ENCODE peak calls at places on chromosomes 7 and 10, in seven cellular contexts. L is HCT116, V is H1, K is SK-N-SH, O is HepG2, A is K562, C is GM12878. H is an unnamed sample.

GRCh38 chr10:124092270-124093075 is 925 bp downstream of the CHST15 start:
- DNase-seq in L (no peak), V (no peak), K (peak; percentile 80), O (no peak), A (no peak), C (no peak), H (peak; percentile 48)

GRCh38 chr10:97078280-97079156 is 107.2 kb downstream of the SLIT1 start:
- DNase-seq in L (no peak), V (no peak), K (no peak), O (no peak), A (no peak), C (no peak), H (no peak)

GRCh38 chr10:18759575-18759974 is 100.3 kb downstream of the ARL5B start:
- DNase-seq in L (no peak), V (no peak), K (no peak), O (no peak), A (no peak), C (no peak), H (no peak)

GRCh38 chr10:43201545-43202131 is 63.4 kb downstream of the CSGALNACT2 start:
- DNase-seq in L (no peak), V (no peak), K (peak; percentile 16), O (no peak), A (peak; percentile 2), C (no peak), H (no peak)

GRCh38 chr10:85646312-85646711 is 720.3 kb downstream of the GRID1 start:
- DNase-seq in L (no peak), V (no peak), K (no peak), O (no peak), A (no peak), C (no peak), H (no peak)

GRCh38 chr7:376306-376969 is 86.5 kb downstream of the FOXL3 start:
- DNase-seq in L (no peak), V (no peak), K (peak; percentile 38), O (no peak), A (no peak), C (no peak), H (no peak)

GRCh38 chr10:8416755-8417154 is 362.3 kb downstream of the GATA3 start:
- DNase-seq in L (no peak), V (no peak), K (no peak), O (no peak), A (no peak), C (no peak), H (no peak)

GRCh38 chr10:3372284-3372683 is 199.7 kb upstream of the PITRM1 start:
- DNase-seq in L (no peak), V (no peak), K (no peak), O (no peak), A (no peak), C (no peak), H (no peak)

GRCh38 chr10:18689498-18689897 is 30.3 kb downstream of the ARL5B start:
- DNase-seq in L (no peak), V (no peak), K (peak; percentile 43), O (peak; percentile 24), A (no peak), C (no peak), H (no peak)

GRCh38 chr10:55144001-55144400 is 343.0 kb upstream of the PCDH15 start:
- DNase-seq in L (no peak), V (no peak), K (no peak), O (no peak), A (no peak), C (no peak), H (no peak)

GRCh38 chr10:86226801-86227201 is 139.8 kb downstream of the GRID1 start:
- DNase-seq in L (no peak), V (no peak), K (peak; percentile 60), O (no peak), A (no peak), C (no peak), H (no peak)

GRCh38 chr7:116167177-116167576 is 43.2 kb upstream of the TES start:
- DNase-seq in L (no peak), V (no peak), K (no peak), O (no peak), A (peak; percentile 33), C (no peak), H (no peak)

GRCh38 chr10:31962826-31963597 is 34.4 kb upstream of the ARHGAP12 start:
- DNase-seq in L (no peak), V (no peak), K (no peak), O (no peak), A (no peak), C (no peak), H (no peak)

GRCh38 chr10:95183132-95183450 is 10.9 kb upstream of the ACSM6 start:
- DNase-seq in L (no peak), V (no peak), K (no peak), O (no peak), A (no peak), C (no peak), H (no peak)

GRCh38 chr10:60426425-60426824 is 36.8 kb upstream of the ANK3 start:
- DNase-seq in L (no peak), V (no peak), K (no peak), O (peak; percentile 6), A (no peak), C (no peak), H (no peak)

GRCh38 chr10:133338080-133339071 is 1.7 kb upstream of the CALY start:
- DNase-seq in L (no peak), V (no peak), K (no peak), O (no peak), A (no peak), C (no peak), H (no peak)

GRCh38 chr7:80063855-80064254 is 70.8 kb upstream of the GNAI1 start:
- DNase-seq in L (no peak), V (no peak), K (no peak), O (no peak), A (no peak), C (no peak), H (no peak)

GRCh38 chr7:151660141-151660540 is 140.4 kb upstream of the RHEB start:
- DNase-seq in L (no peak), V (no peak), K (no peak), O (no peak), A (no peak), C (no peak), H (no peak)

GRCh38 chr10:36675458-36675880 is 449.9 kb upstream of the ANKRD30A start:
- DNase-seq in L (no peak), V (no peak), K (no peak), O (no peak), A (no peak), C (no peak), H (no peak)
- TF ChIP-seq JUND in L (no peak), V (no peak), K (peak; percentile 66), O (no peak), A (no peak), C (no peak), H (no peak)

GRCh38 chr10:105328441-105328840 is 687.4 kb downstream of the SORCS3 start:
- DNase-seq in L (no peak), V (no peak), K (no peak), O (no peak), A (no peak), C (no peak), H (no peak)
- TF ChIP-seq JUND in L (no peak), V (no peak), K (no peak), O (no peak), A (no peak), C (no peak), H (no peak)

GRCh38 chr7:138316421-138317043 is 143.5 kb upstream of the TRIM24 start:
- DNase-seq in L (no peak), V (no peak), K (no peak), O (peak; percentile 99), A (no peak), C (peak; percentile 17), H (no peak)
- TF ChIP-seq JUND in L (no peak), V (no peak), K (no peak), O (peak; percentile 72), A (no peak), C (no peak), H (no peak)

GRCh38 chr10:34801066-34801738 is 13.9 kb downstream of the PARD3 start:
- DNase-seq in L (no peak), V (no peak), K (no peak), O (no peak), A (no peak), C (no peak), H (no peak)
- TF ChIP-seq JUND in L (no peak), V (no peak), K (no peak), O (no peak), A (no peak), C (no peak), H (no peak)

GRCh38 chr7:138750926-138751464 is 46.8 kb upstream of the TMEM213 start:
- DNase-seq in L (no peak), V (no peak), K (no peak), O (peak; percentile 19), A (no peak), C (no peak), H (no peak)
- TF ChIP-seq JUND in L (no peak), V (no peak), K (no peak), O (no peak), A (no peak), C (no peak), H (no peak)

GRCh38 chr7:112821345-112821744 is 31.2 kb upstream of the TMEM168 start:
- DNase-seq in L (no peak), V (no peak), K (no peak), O (no peak), A (no peak), C (no peak), H (no peak)
- TF ChIP-seq JUND in L (no peak), V (no peak), K (no peak), O (no peak), A (no peak), C (no peak), H (no peak)

H was measured in T47D.